ENCODE peak calls at places on chromosome 2, in four cellular contexts. One of them, this sample, is unnamed.

GRCh38 chr2:201436141-201436540 is 15.1 kb downstream of the TRAK2 start:
- DNase-seq in body of pancreas: no peak
- DNase-seq in thyroid gland: no peak
- DNase-seq in ovary: no peak
- DNase-seq in this sample: no peak

GRCh38 chr2:133053541-133053940 is 383.5 kb upstream of the LYPD1 start:
- DNase-seq in body of pancreas: no peak
- DNase-seq in thyroid gland: no peak
- DNase-seq in ovary: no peak
- DNase-seq in this sample: no peak

GRCh38 chr2:159939946-159940345 is 122.5 kb downstream of the PLA2R1 start:
- DNase-seq in body of pancreas: no peak
- DNase-seq in thyroid gland: no peak
- DNase-seq in ovary: no peak
- DNase-seq in this sample: no peak

GRCh38 chr2:191014653-191015020 is 666 bp upstream of the STAT1 start:
- DNase-seq in body of pancreas: no peak
- DNase-seq in thyroid gland: peak; percentile 20
- DNase-seq in ovary: no peak
- DNase-seq in this sample: no peak

GRCh38 chr2:64312622-64312948 is 141.4 kb upstream of the LGALSL start:
- DNase-seq in body of pancreas: no peak
- DNase-seq in thyroid gland: no peak
- DNase-seq in ovary: no peak
- DNase-seq in this sample: no peak

GRCh38 chr2:240247241-240247867 is 106.9 kb upstream of the OTOS start:
- DNase-seq in body of pancreas: no peak
- DNase-seq in thyroid gland: no peak
- DNase-seq in ovary: no peak
- DNase-seq in this sample: no peak

GRCh38 chr2:226758886-226759660 is 40.5 kb downstream of the IRS1 start:
- DNase-seq in body of pancreas: no peak
- DNase-seq in thyroid gland: peak; percentile 60
- DNase-seq in ovary: no peak
- DNase-seq in this sample: no peak

GRCh38 chr2:239544846-239545465 is 144.1 kb upstream of the HDAC4 start:
- DNase-seq in body of pancreas: no peak
- DNase-seq in thyroid gland: no peak
- DNase-seq in ovary: no peak
- DNase-seq in this sample: no peak

GRCh38 chr2:45691600-45691999 is 40.1 kb downstream of the PRKCE start:
- DNase-seq in body of pancreas: no peak
- DNase-seq in thyroid gland: no peak
- DNase-seq in ovary: no peak
- DNase-seq in this sample: peak; percentile 34

GRCh38 chr2:100706249-100706648 is 113.7 kb upstream of the NPAS2 start:
- DNase-seq in body of pancreas: no peak
- DNase-seq in thyroid gland: no peak
- DNase-seq in ovary: no peak
- DNase-seq in this sample: no peak

DNA sequence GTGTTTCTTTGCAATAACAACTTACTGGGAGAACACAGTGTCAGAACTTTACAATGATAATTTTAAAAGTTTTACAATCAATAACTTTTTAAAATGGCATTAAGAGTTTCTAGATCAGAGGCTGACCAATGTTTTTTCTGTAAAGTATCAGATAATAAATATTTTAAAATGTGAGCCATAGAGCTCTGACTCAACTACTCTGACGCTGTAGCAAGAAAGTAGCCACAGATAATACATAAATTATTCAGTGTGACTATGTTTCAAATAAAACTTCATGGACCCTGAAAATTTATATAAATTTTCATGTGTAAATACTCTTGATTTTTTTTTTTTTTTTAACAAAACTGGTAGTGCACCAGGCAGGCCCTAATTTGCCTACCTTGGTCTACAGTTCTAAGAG is 77.4 kb downstream of the CUL3 start:
- DNase-seq in body of pancreas: no peak
- DNase-seq in thyroid gland: no peak
- DNase-seq in ovary: no peak
- DNase-seq in this sample: no peak
- H3K4me3 ChIP-seq in body of pancreas: no peak overlapping the region
- H3K4me3 ChIP-seq in thyroid gland: no peak overlapping the region
- H3K4me3 ChIP-seq in ovary: no peak overlapping the region
- H3K4me3 ChIP-seq in this sample: no peak overlapping the region

GRCh38 chr2:241678784-241679540 is 7.7 kb downstream of the DTYMK start:
- DNase-seq in body of pancreas: no peak
- DNase-seq in thyroid gland: no peak
- DNase-seq in ovary: no peak
- DNase-seq in this sample: no peak

GRCh38 chr2:241675885-241676284 is 10.7 kb downstream of the DTYMK start:
- DNase-seq in body of pancreas: no peak
- DNase-seq in thyroid gland: no peak
- DNase-seq in ovary: no peak
- DNase-seq in this sample: no peak

GRCh38 chr2:241677392-241677791 is 9.2 kb downstream of the DTYMK start:
- DNase-seq in body of pancreas: no peak
- DNase-seq in thyroid gland: no peak
- DNase-seq in ovary: no peak
- DNase-seq in this sample: no peak

GRCh38 chr2:241678307-241678706 is 8.3 kb downstream of the DTYMK start:
- DNase-seq in body of pancreas: no peak
- DNase-seq in thyroid gland: no peak
- DNase-seq in ovary: no peak
- DNase-seq in this sample: no peak

DNA sequence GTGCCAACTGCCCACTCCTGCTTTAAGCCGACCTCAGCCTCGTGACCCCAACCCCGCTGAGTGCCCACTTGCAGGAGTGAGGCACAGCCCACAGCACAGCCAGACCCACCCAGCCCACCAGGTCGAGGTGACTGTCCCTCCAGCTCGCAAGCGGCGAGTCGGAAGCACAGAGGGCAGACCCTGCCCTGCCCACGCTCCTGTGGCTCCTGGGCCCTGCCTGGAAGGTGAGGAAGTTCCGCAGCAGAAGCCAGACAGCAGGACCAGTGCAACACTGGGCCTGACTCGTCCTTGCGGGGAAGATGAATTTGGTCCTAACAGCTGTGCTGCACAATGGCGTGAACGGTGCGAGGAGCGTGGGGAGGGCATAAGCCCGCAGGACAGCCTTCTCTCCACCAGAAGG is 9.9 kb downstream of the DTYMK start:
- DNase-seq in body of pancreas: no peak
- DNase-seq in thyroid gland: no peak
- DNase-seq in ovary: no peak
- DNase-seq in this sample: no peak
- TF ChIP-seq POLR2A in body of pancreas: no peak
- TF ChIP-seq POLR2A in thyroid gland: no peak
- TF ChIP-seq POLR2A in ovary: no peak
- TF ChIP-seq POLR2A in this sample: no peak

DNA sequence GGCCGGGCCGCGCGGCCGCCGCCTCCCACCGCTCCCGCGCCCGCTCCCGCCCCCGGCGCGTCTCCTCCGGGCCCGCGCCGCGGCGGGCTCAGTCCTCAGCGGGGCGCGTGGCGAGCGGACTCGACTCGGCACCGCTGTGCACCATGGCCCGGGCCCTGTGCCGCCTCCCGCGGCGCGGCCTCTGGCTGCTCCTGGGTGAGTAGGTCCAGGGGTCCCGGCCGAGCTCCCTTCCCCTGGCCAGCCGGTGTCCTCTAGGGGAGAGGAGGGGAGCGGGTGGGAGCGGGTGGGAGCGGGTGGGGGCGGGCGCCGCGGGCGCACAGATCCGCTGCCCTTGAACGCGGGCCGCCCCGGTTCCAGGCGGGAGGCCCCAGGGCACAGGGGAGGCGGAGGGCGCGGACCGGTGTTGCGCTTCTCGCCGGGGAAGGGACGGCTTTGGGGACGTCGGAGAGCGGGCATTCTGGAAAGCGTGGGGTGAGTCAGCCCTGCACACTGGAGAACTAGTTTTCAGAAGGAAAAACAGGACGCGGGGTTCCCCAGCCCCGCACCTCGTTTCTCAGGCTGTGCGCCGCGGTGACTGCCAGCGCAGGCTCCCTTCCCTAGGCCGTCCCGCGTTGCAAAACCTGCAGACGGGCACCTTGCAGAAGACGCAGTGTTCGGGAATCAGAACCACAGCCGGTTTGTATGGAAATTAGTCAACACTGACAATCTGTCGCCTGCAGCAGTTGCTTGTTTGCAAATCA is at the start of gene RAMP1:
- DNase-seq in body of pancreas: peak; percentile 57
- DNase-seq in thyroid gland: peak; percentile 17
- DNase-seq in ovary: peak; percentile 50
- DNase-seq in this sample: no peak
- H3K4me3 ChIP-seq in body of pancreas: peak within 1 kb of the TSS; percentile 58
- H3K4me3 ChIP-seq in thyroid gland: no peak within 1 kb of the TSS
- H3K4me3 ChIP-seq in ovary: peak within 1 kb of the TSS; percentile 85
- H3K4me3 ChIP-seq in this sample: no peak within 1 kb of the TSS

DNA sequence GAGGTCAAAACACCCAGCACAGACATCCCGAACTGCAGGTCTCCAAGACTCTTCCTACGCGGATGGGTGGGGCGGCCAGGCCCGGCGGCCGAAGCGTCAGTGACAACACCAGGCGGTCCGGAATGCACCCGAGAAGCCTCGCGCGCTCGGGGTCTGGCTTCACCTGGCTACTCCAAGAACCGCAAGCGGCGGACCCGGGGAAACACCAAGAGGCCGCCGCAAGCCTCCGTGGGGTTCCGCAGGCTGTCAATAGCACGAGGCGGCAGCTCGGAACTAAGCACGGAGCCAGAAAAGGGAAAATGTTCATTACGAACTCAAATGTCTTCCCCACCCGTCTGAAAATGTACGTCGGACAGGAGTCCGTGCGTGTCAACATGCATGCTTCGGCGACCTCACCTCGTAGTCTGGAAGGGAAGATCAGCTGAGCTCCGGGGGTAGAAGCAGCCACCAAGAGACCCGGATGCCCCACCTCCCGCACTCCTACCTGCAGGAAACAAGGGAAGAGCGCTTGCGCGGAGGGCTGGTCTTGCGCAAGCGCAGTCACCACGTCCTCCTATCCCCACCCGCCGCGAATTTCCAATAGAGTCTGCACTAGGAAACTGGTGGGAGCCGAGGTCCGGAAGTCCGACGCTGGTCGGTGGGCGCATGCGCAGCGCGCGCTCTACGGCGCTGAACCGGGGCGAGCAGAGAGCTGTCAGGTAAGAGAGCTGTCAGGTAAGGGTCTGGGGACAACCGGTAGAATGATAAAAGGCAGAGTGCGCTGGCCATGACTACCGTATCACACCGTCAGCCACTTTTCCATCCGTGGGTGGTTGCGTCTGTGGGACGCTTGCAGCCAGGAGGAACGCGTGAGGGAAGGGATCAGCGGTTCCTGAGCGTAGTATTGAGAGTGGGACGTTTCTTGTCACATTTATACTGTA is at the start of the genes GPATCH11 and HEATR5B:
- DNase-seq in body of pancreas: peak; percentile 97
- DNase-seq in thyroid gland: peak; percentile 97
- DNase-seq in ovary: peak; percentile 95
- DNase-seq in this sample: peak; percentile 98
- TF ChIP-seq POLR2A in body of pancreas: peak; percentile 86
- TF ChIP-seq POLR2A in thyroid gland: peak; percentile 82
- TF ChIP-seq POLR2A in ovary: peak; percentile 11
- TF ChIP-seq POLR2A in this sample: no peak

DNA sequence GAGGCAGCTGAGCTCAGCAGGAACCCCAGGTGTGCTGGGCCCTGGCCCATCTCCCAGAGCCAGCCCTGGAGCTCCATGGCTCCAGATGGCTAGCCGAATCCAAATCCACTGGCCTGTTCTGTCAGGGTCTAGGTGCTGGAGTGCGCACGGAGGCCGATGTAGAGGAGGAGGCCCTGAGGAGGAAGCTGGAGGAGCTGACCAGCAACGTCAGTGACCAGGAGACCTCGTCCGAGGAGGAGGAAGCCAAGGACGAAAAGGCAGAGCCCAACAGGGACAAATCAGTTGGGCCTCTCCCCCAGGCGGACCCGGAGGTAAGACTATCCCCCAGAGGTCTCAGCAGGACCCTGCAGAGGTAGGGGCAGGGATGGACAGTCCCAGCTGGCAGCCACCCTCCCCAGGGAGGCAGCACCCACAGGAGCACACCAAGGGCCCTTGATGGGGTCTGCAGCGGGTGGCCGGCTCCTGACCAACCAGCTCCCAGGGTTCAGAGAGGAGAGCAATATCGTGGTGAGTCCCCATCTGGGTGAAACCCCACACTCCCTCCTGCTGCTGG is 26.1 kb upstream of the PRLH start:
- DNase-seq in body of pancreas: no peak
- DNase-seq in thyroid gland: no peak
- DNase-seq in ovary: no peak
- DNase-seq in this sample: peak; percentile 77
- H3K4me3 ChIP-seq in body of pancreas: no peak overlapping the region
- H3K4me3 ChIP-seq in thyroid gland: no peak overlapping the region
- H3K4me3 ChIP-seq in ovary: no peak overlapping the region
- H3K4me3 ChIP-seq in this sample: no peak overlapping the region

GRCh38 chr2:219209818-219210571 is 3.4 kb downstream of the ZFAND2B start:
- DNase-seq in body of pancreas: no peak
- DNase-seq in thyroid gland: no peak
- DNase-seq in ovary: no peak
- DNase-seq in this sample: peak; percentile 75
- TF ChIP-seq POLR2A in body of pancreas: no peak
- TF ChIP-seq POLR2A in thyroid gland: no peak
- TF ChIP-seq POLR2A in ovary: no peak
- TF ChIP-seq POLR2A in this sample: no peak

DNA sequence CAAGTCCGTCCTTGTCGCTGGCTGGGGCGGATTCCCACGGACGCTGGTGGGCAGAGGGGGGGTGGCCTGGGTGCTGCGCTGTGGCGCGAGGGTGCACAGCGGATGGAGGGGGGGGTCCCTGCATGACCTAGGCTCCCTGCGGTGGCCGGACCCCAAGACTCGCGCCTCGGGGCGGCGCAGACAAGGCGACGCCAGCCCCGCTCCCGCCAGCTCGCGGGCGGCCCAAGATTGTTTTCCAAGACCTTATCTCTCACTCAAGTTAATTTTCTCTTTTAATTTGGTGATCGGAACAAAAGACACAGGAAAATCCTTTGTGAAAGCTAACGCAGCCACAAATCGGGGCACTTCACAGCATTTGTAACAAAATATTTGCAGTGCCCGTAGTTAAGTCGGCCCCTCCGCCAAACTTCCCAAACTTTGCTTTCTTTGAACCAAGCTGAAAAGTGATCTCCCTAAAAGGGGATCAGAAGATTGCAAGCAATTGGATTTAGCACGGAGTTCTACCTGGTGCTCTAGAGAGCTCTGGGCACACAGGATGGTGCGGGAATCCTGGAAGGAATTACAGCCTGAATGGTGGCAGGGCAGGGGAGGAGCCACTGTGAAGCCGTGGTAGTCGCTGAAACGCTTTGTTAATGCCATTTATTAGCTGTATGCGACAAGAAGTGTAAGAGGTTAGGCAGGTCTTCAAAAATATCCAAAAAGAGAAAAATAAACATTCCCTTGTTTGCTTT is 4.8 kb upstream of the ID2 start:
- DNase-seq in body of pancreas: no peak
- DNase-seq in thyroid gland: peak; percentile 53
- DNase-seq in ovary: no peak
- DNase-seq in this sample: no peak
- H3K4me3 ChIP-seq in body of pancreas: no peak overlapping the region
- H3K4me3 ChIP-seq in thyroid gland: peak overlapping the region; percentile 9
- H3K4me3 ChIP-seq in ovary: peak overlapping the region; percentile 38
- H3K4me3 ChIP-seq in this sample: peak overlapping the region; percentile 4

This sample was measured in lower leg skin.